ENCODE peak calls at places on chromosomes 5 and 9, in four cellular contexts. One of them, this sample, is unnamed.

GRCh38 chr9:93088656-93089015 is 7.4 kb upstream of the CARD19 start:
- DNase-seq in GM12878: no peak
- DNase-seq in HepG2: no peak
- DNase-seq in K562: no peak
- DNase-seq in this sample: no peak

GRCh38 chr9:79026311-79026710 is 545.5 kb upstream of the TLE4 start:
- DNase-seq in GM12878: peak
- DNase-seq in HepG2: no peak
- DNase-seq in K562: no peak
- DNase-seq in this sample: no peak

GRCh38 chr9:68851657-68852056 is 146.6 kb downstream of the PIP5K1B start:
- DNase-seq in GM12878: no peak
- DNase-seq in HepG2: no peak
- DNase-seq in K562: no peak
- DNase-seq in this sample: no peak

GRCh38 chr9:136671646-136672430 is 9.1 kb downstream of the EGFL7 start:
- DNase-seq in GM12878: no peak
- DNase-seq in HepG2: no peak
- DNase-seq in K562: peak
- DNase-seq in this sample: peak

GRCh38 chr9:97889941-97890557 is 32.3 kb downstream of the TRMO start:
- DNase-seq in GM12878: no peak
- DNase-seq in HepG2: no peak
- DNase-seq in K562: peak
- DNase-seq in this sample: peak

GRCh38 chr9:6433405-6433804 is 20.4 kb downstream of the UHRF2 start:
- DNase-seq in GM12878: no peak
- DNase-seq in HepG2: no peak
- DNase-seq in K562: no peak
- DNase-seq in this sample: no peak

GRCh38 chr5:90134892-90135291 is 274.7 kb downstream of the CETN3 start:
- DNase-seq in GM12878: no peak
- DNase-seq in HepG2: no peak
- DNase-seq in K562: no peak
- DNase-seq in this sample: no peak

GRCh38 chr9:79471577-79472543 is 99.9 kb upstream of the TLE4 start:
- DNase-seq in GM12878: no peak
- DNase-seq in HepG2: no peak
- DNase-seq in K562: no peak
- DNase-seq in this sample: peak

GRCh38 chr9:109507421-109507838 is 9.3 kb upstream of the PTPN3 start:
- DNase-seq in GM12878: no peak
- DNase-seq in HepG2: peak
- DNase-seq in K562: no peak
- DNase-seq in this sample: no peak

GRCh38 chr5:157328277-157328912 is 62.5 kb downstream of the CYFIP2 start:
- DNase-seq in GM12878: no peak
- DNase-seq in HepG2: peak
- DNase-seq in K562: peak
- DNase-seq in this sample: peak

GRCh38 chr5:65766159-65766558 is 44.2 kb downstream of the NLN start:
- DNase-seq in GM12878: no peak
- DNase-seq in HepG2: no peak
- DNase-seq in K562: no peak
- DNase-seq in this sample: no peak
- TF ChIP-seq BHLHE40 in GM12878: no peak
- TF ChIP-seq BHLHE40 in HepG2: no peak
- TF ChIP-seq BHLHE40 in K562: no peak
- TF ChIP-seq BHLHE40 in this sample: no peak

GRCh38 chr9:112035166-112035816 is 138.7 kb downstream of the UGCG start:
- DNase-seq in GM12878: no peak
- DNase-seq in HepG2: no peak
- DNase-seq in K562: no peak
- DNase-seq in this sample: no peak

GRCh38 chr9:112041199-112041535 is 133.9 kb downstream of the SUSD1 start:
- DNase-seq in GM12878: no peak
- DNase-seq in HepG2: no peak
- DNase-seq in K562: no peak
- DNase-seq in this sample: no peak

GRCh38 chr9:112034216-112034611 is 137.6 kb downstream of the UGCG start:
- DNase-seq in GM12878: no peak
- DNase-seq in HepG2: no peak
- DNase-seq in K562: no peak
- DNase-seq in this sample: no peak

GRCh38 chr9:112038017-112038408 is 137.1 kb downstream of the SUSD1 start:
- DNase-seq in GM12878: no peak
- DNase-seq in HepG2: no peak
- DNase-seq in K562: no peak
- DNase-seq in this sample: no peak

DNA sequence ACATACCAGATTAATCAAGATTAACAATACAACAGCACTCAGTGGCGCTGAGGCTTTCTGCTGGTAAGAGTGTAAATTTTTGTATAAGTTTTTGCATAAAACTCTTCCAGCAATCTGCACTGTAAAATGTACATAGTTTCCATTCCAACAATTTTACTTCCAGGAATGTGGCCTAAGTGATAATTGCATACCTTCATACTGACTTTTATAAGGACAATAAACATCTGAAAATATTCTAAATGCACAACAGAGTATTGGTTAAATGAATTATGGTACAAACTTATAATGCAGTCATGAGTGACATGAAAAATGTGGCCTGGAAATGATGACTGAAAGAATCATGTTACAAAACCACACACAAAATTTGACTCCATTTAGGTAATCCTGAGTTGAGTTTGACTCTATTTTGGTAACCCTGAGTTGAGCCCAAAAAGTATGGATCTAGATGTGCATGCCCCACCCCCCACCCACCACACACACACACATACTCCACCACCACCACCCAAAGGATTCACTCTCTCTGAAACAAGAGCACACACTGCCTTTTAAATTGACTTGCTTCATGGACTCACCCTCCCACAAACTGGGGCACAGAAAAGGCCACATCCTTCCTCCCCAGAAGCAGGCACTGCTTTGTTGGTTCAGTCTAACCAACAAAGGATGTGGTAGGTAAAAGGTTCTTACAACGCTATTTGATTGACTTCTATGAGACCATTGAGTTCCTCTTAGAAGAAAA is 137.6 kb downstream of the SUSD1 start:
- DNase-seq in GM12878: peak
- DNase-seq in HepG2: no peak
- DNase-seq in K562: no peak
- DNase-seq in this sample: no peak
- TF ChIP-seq SP1 in GM12878: peak
- TF ChIP-seq SP1 in HepG2: no peak
- TF ChIP-seq SP1 in K562: no peak
- TF ChIP-seq SP1 in this sample: no peak

DNA sequence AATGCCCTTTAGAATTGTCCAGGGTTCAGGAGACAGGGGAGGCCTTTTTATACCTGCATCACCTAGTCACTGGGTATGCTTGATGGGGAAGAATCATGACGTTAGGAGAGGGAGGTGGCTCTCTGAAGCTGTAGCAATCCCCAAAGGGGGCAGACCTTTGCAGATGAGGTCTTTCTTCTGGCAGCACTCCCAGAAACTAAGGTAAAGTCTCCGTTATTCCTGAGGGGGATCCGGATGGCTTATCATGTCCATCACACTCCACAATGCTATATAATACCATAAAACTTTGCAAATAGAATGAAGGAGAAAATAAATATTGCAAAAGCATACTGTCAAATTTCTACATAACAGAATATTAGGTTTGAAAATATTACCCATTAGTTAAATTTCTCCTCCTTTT is 21.5 kb upstream of the CAST start:
- DNase-seq in GM12878: no peak
- DNase-seq in HepG2: no peak
- DNase-seq in K562: no peak
- DNase-seq in this sample: no peak
- TF ChIP-seq BHLHE40 in GM12878: no peak
- TF ChIP-seq BHLHE40 in HepG2: no peak
- TF ChIP-seq BHLHE40 in K562: no peak
- TF ChIP-seq BHLHE40 in this sample: no peak

GRCh38 chr9:91025856-91026255 is 224.2 kb downstream of the SYK start:
- DNase-seq in GM12878: no peak
- DNase-seq in HepG2: no peak
- DNase-seq in K562: no peak
- DNase-seq in this sample: no peak
- TF ChIP-seq SP1 in GM12878: no peak
- TF ChIP-seq SP1 in HepG2: no peak
- TF ChIP-seq SP1 in K562: no peak
- TF ChIP-seq SP1 in this sample: no peak

GRCh38 chr5:106875591-106876297 is 795.0 kb downstream of the EFNA5 start:
- DNase-seq in GM12878: no peak
- DNase-seq in HepG2: peak
- DNase-seq in K562: peak
- DNase-seq in this sample: no peak
- TF ChIP-seq BHLHE40 in GM12878: no peak
- TF ChIP-seq BHLHE40 in HepG2: no peak
- TF ChIP-seq BHLHE40 in K562: no peak
- TF ChIP-seq BHLHE40 in this sample: no peak

GRCh38 chr5:138461343-138462125 is 3.7 kb upstream of the EGR1 start:
- DNase-seq in GM12878: no peak
- DNase-seq in HepG2: no peak
- DNase-seq in K562: no peak
- DNase-seq in this sample: no peak
- TF ChIP-seq SP1 in GM12878: no peak
- TF ChIP-seq SP1 in HepG2: no peak
- TF ChIP-seq SP1 in K562: no peak
- TF ChIP-seq SP1 in this sample: no peak

DNA sequence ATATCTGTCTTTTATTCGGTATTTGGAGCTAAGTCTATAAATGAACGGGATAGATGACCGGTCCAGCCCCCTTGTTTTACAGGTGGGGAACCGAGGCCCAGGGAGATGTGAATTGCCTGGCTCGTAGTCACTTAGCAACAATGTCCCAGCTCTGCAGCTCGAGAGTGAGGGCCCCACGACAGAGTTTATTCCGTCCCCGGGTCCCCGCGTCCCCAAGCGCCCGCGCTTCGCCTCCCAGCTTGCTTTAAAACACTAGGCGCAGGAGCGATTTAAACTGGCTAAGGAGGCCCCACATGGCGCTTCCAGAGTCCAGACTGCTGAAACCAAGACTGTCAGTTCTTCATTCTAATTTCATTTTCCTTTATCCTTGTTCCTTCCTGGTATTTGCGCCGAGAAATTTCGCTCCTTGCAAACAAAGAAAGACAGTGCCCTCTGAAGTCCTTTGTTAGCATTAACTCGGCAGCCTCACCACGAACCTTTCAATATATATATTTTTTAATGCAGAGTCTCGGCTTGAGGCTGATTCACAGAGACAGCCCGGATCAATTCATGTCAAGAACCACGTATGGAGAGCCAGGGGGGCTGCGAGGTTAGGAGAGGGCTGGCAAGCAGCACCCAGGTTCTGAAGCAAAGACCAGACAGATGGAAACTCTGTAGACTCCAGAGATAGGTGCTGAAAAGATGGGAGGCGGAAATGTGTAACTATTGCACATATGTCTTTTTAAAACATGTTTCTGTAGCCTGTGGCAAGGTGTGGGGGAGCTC is 1.4 kb upstream of the ENC1 start:
- DNase-seq in GM12878: no peak
- DNase-seq in HepG2: peak
- DNase-seq in K562: no peak
- DNase-seq in this sample: peak
- TF ChIP-seq BHLHE40 in GM12878: no peak
- TF ChIP-seq BHLHE40 in HepG2: no peak
- TF ChIP-seq BHLHE40 in K562: no peak
- TF ChIP-seq BHLHE40 in this sample: no peak

This sample was measured in HEK293T.